ENCODE peak calls at places on chromosomes 13 and 19, in six cellular contexts. R is heart right ventricle, W is lower leg skin, Q is foreskin fibroblast, D is upper lobe of right lung, T is pancreas. A is an unnamed sample.

GRCh38 chr19:40284251-40284500 is 969 bp downstream of the AKT2 start:
- DNase-seq in R (no peak), W (no peak), Q (no peak), D (no peak), T (no peak), A (no peak)

GRCh38 chr19:45790942-45791341 is 1.7 kb downstream of the DMWD start:
- DNase-seq in R (peak; percentile 27), W (no peak), Q (no peak), D (no peak), T (no peak), A (no peak)

GRCh38 chr13:28026508-28026907 is 38.0 kb upstream of the URAD start:
- DNase-seq in R (no peak), W (no peak), Q (no peak), D (no peak), T (no peak), A (no peak)

GRCh38 chr19:23771761-23772667 is 13.3 kb upstream of the ZNF681 start:
- DNase-seq in R (no peak), W (no peak), Q (no peak), D (no peak), T (no peak), A (no peak)

GRCh38 chr19:5934779-5935472 is 20.9 kb downstream of the CAPS start:
- DNase-seq in R (no peak), W (no peak), Q (peak; percentile 92), D (no peak), T (peak; percentile 31), A (peak; percentile 41)

GRCh38 chr13:56356690-56357089 is 784.0 kb upstream of the PRR20A start:
- DNase-seq in R (no peak), W (no peak), Q (no peak), D (no peak), T (no peak), A (no peak)

GRCh38 chr19:5217171-5217570 is 123.4 kb downstream of the PTPRS start:
- DNase-seq in R (no peak), W (no peak), Q (no peak), D (no peak), T (no peak), A (no peak)

GRCh38 chr13:108859202-108860012 is 230.0 kb downstream of the MYO16 start:
- DNase-seq in R (no peak), W (no peak), Q (peak; percentile 85), D (no peak), T (no peak), A (no peak)

GRCh38 chr19:16023558-16023915 is 52.8 kb upstream of the TPM4 start:
- DNase-seq in R (no peak), W (no peak), Q (no peak), D (no peak), T (peak; percentile 51), A (no peak)

GRCh38 chr13:49622174-49622946 is 5.9 kb upstream of the ARL11 start:
- DNase-seq in R (peak; percentile 61), W (no peak), Q (no peak), D (no peak), T (no peak), A (no peak)

DNA sequence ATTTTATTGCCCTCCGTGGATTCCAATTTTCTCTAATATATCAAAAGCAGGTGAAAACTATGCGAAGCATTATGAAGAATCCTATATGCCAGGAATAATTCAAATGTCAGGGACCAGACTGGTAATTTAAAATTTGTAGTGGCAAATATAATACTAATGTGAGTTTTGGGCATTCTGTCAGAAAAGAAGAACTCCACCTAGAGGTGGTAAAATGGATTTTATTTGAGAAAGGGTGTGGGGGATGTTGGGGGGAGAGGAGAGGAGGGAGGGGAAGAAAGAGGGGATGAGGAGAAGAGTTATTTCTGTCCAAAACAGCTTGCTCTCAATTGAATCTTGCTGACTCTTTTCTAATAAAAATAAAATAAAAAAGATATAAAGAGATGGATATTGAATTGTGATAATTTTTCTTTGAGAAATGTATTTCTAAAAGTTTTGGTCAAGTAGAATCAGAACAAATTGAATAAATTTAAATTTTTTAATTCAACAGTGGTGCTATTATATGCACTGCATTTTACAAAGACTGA is 929.3 kb upstream of the SLITRK5 start:
- DNase-seq in R (no peak), W (no peak), Q (no peak), D (no peak), T (no peak), A (no peak)
- TF ChIP-seq CTCF in R (no peak), W (no peak), Q (no peak), D (no peak), T (no peak), A (no peak)

DNA sequence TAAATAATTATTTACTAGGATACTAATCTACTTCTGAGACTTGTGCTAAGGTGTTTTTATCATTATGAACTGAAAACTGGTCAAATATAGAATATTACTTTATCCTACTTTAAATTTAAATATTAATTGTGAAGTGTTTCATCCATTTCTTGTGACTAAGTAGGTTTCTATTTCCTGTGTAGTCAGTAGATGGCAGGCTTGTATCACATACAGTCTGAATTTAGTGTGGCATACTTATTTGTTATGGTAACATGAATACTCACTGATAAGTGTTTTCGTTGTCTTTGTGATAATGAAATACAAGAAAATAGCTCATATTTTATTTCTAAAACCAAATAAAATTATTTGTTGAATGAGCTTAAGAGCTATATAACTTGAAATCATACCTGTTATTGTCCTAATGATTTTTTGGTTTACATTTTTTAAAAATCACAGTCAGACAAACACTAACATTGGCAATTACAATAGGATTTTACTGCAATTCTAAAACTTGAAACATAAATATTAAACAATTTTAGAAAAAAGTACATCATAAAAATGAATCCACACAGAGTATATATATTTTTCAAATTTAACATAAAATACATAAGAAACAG is 904.6 kb upstream of the PCDH20 start:
- DNase-seq in R (no peak), W (no peak), Q (peak; percentile 54), D (no peak), T (no peak), A (no peak)
- TF ChIP-seq CTCF in R (peak; percentile 48), W (no peak), Q (peak; percentile 16), D (peak; percentile 37), T (no peak), A (peak; percentile 69)

GRCh38 chr19:55101261-55101660 is 16.2 kb downstream of the PPP1R12C start:
- DNase-seq in R (no peak), W (no peak), Q (no peak), D (no peak), T (peak; percentile 26), A (no peak)

GRCh38 chr19:55103190-55103589 is 14.2 kb downstream of the PPP1R12C start:
- DNase-seq in R (no peak), W (no peak), Q (no peak), D (no peak), T (peak; percentile 20), A (no peak)

GRCh38 chr19:55097864-55098715 is 19.3 kb downstream of the PPP1R12C start:
- DNase-seq in R (no peak), W (no peak), Q (no peak), D (peak; percentile 80), T (peak; percentile 58), A (no peak)

GRCh38 chr19:55098716-55099556 is 18.5 kb downstream of the PPP1R12C start:
- DNase-seq in R (no peak), W (no peak), Q (no peak), D (no peak), T (peak; percentile 67), A (peak; percentile 28)

GRCh38 chr19:55099557-55100506 is 17.6 kb downstream of the PPP1R12C start:
- DNase-seq in R (peak; percentile 66), W (no peak), Q (peak; percentile 57), D (no peak), T (peak; percentile 46), A (peak; percentile 46)
- TF ChIP-seq CTCF in R (peak; percentile 27), W (no peak), Q (peak; percentile 9), D (peak; percentile 8), T (no peak), A (peak; percentile 12)

DNA sequence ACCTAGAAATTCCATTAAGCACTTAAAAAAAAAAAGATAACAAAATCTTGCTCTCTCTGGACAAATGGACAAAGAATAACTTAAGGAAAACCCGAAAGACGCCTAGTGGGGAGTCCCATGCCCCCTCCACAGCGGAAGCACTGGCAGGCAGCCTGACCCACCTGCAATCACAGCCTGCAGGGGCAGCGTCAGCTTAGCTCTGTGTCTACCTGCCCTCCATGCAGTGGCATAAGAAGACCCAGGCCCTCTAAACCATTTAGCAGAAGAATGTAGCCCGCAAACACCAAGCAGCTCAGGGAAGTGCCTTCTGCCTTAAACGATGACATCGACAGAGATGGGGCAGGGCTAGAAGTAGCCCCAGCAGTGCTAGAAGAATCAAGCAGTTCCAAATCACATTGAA is 36.0 kb downstream of the KCTD15 start:
- DNase-seq in R (no peak), W (no peak), Q (no peak), D (peak; percentile 19), T (no peak), A (no peak)
- TF ChIP-seq CTCF in R (no peak), W (no peak), Q (no peak), D (no peak), T (no peak), A (no peak)

A was measured in nephron progenitor cell.